ENCODE peak calls at places on chromosomes 16 and 17, in eight cellular contexts. W is AG04450, O is cardiac muscle cell, J is hypothalamus, Z is mucosa of gallbladder, F is HS-5, T is heart left ventricle, Y is hepatocyte. C is an unnamed sample.

GRCh38 chr17:12415031-12415430 is 250.7 kb upstream of the MYOCD start:
- DNase-seq in W (peak; percentile 62), O (no peak), J (no peak), Z (no peak), F (peak; percentile 49), T (no peak), Y (peak; percentile 46), C (no peak)

GRCh38 chr16:10245002-10245401 is 62.8 kb upstream of the GRIN2A start:
- DNase-seq in W (no peak), O (no peak), J (no peak), Z (peak; percentile 19), F (no peak), T (no peak), Y (no peak), C (no peak)

GRCh38 chr17:39787038-39787437 is 49.3 kb downstream of the GRB7 start:
- DNase-seq in W (no peak), O (no peak), J (no peak), Z (no peak), F (no peak), T (no peak), Y (no peak), C (no peak)

GRCh38 chr17:21470861-21471260 is 94.7 kb downstream of the KCNJ12 start:
- DNase-seq in W (no peak), O (no peak), J (no peak), Z (no peak), F (no peak), T (no peak), Y (no peak), C (no peak)

GRCh38 chr16:31484491-31485171 is 1.7 kb downstream of the SLC5A2 start:
- DNase-seq in W (no peak), O (peak; percentile 36), J (no peak), Z (peak; percentile 67), F (no peak), T (no peak), Y (peak; percentile 82), C (no peak)

GRCh38 chr17:28865946-28866752 is 11.3 kb downstream of the ERAL1 start:
- DNase-seq in W (no peak), O (peak; percentile 14), J (no peak), Z (no peak), F (no peak), T (no peak), Y (no peak), C (no peak)

GRCh38 chr17:61398721-61399130 is 917 bp upstream of the TBX2 start:
- DNase-seq in W (no peak), O (no peak), J (no peak), Z (no peak), F (no peak), T (no peak), Y (no peak), C (no peak)

GRCh38 chr16:14545346-14545884 is 84.6 kb downstream of the PARN start:
- DNase-seq in W (no peak), O (no peak), J (no peak), Z (peak; percentile 27), F (no peak), T (no peak), Y (peak; percentile 33), C (no peak)

GRCh38 chr16:68000024-68000423 is 740 bp upstream of the DPEP2 start:
- DNase-seq in W (no peak), O (no peak), J (no peak), Z (no peak), F (no peak), T (no peak), Y (no peak), C (peak; percentile 2)

GRCh38 chr16:68719993-68720489 is 17.1 kb upstream of the CDH1 start:
- DNase-seq in W (no peak), O (no peak), J (no peak), Z (no peak), F (no peak), T (no peak), Y (no peak), C (no peak)

GRCh38 chr17:80804466-80804865 is 187.2 kb upstream of the CHMP6 start:
- DNase-seq in W (no peak), O (no peak), J (no peak), Z (no peak), F (no peak), T (no peak), Y (no peak), C (no peak)

GRCh38 chr16:53773150-53773846 is 69.3 kb downstream of the FTO start:
- DNase-seq in W (peak; percentile 33), O (peak; percentile 87), J (peak; percentile 10), Z (peak; percentile 44), F (peak; percentile 40), T (peak; percentile 35), Y (peak; percentile 81), C (peak; percentile 57)

GRCh38 chr17:11383157-11383556 is 142.1 kb downstream of the SHISA6 start:
- DNase-seq in W (no peak), O (no peak), J (no peak), Z (no peak), F (no peak), T (no peak), Y (no peak), C (no peak)